ENCODE peak calls at places on chromosomes 1 and 21, in five cellular contexts. T, F, C, Z and J are unnamed samples.

GRCh38 chr1:10968411-10968826 is 44.0 kb upstream of the TARDBP start:
- DNase-seq in C (no peak), Z (no peak), F (no peak), T (peak), J (no peak)

GRCh38 chr1:47661065-47661464 is 223.2 kb downstream of the FOXD2 start:
- DNase-seq in F (no peak), Z (no peak), T (peak), C (no peak), J (no peak)

GRCh38 chr1:178579095-178579494 is 66.2 kb downstream of the TEX35 start:
- DNase-seq in F (no peak), T (no peak), C (no peak), Z (no peak), J (no peak)

GRCh38 chr1:67844988-67845387 is 11.7 kb upstream of the GNG12 start:
- DNase-seq in F (no peak), T (no peak), C (no peak), Z (no peak), J (no peak)

GRCh38 chr1:184315254-184315653 is 71.6 kb upstream of the C1orf21 start:
- DNase-seq in F (peak), T (no peak), C (no peak), Z (no peak), J (no peak)

GRCh38 chr1:206690516-206690915 is 5.8 kb downstream of the MAPKAPK2 start:
- DNase-seq in F (no peak), Z (no peak), C (peak), T (no peak), J (no peak)

GRCh38 chr1:89896105-89896942 is 75.5 kb downstream of the LRRC8D start:
- DNase-seq in Z (no peak), F (no peak), T (no peak), C (no peak), J (no peak)

GRCh38 chr1:174022080-174022975 is at the start of gene RC3H1:
- DNase-seq in F (peak), C (peak), T (peak), Z (peak), J (peak)

GRCh38 chr1:171644805-171645483 is 7.5 kb downstream of the MYOC start:
- DNase-seq in C (peak), Z (peak), T (peak), F (peak), J (peak)

GRCh38 chr21:43340491-43341348 is 86.2 kb downstream of the SIK1 start:
- DNase-seq in C (no peak), T (no peak), Z (no peak), F (peak), J (peak)

GRCh38 chr1:104295516-104295915 is 545.8 kb downstream of the AMY1C start:
- DNase-seq in T (no peak), C (no peak), F (no peak), Z (no peak), J (no peak)

GRCh38 chr1:31413405-31414005 is 492 bp downstream of the SERINC2 start:
- DNase-seq in T (no peak), F (peak), C (peak), Z (peak), J (peak)

GRCh38 chr1:13774121-13774520 is 74.1 kb downstream of the PRDM2 start:
- DNase-seq in T (no peak), Z (no peak), C (no peak), F (no peak), J (no peak)

GRCh38 chr1:101330427-101331130 is 93.8 kb downstream of the S1PR1 start:
- DNase-seq in F (no peak), C (no peak), T (no peak), Z (no peak), J (no peak)

GRCh38 chr1:151491641-151492040 is 19.5 kb upstream of the CGN start:
- DNase-seq in T (no peak), F (no peak), C (no peak), Z (no peak), J (no peak)